ENCODE peak calls at places on chromosomes 2 and 18, in four cellular contexts. O is mammary epithelial cell, D is choroid plexus epithelial cell, E is bronchial epithelial cell. M is an unnamed sample.

GRCh38 chr18:79635127-79635726 is 44.4 kb upstream of the CTDP1 start:
- DNase-seq in O (no peak), D (no peak), E (no peak), M (no peak)

GRCh38 chr2:12694990-12695774 is 21.6 kb upstream of the TRIB2 start:
- DNase-seq in O (peak; percentile 44), D (peak; percentile 46), E (no peak), M (no peak)

GRCh38 chr2:96470636-96471035 is 34.5 kb downstream of the NEURL3 start:
- DNase-seq in O (no peak), D (peak; percentile 17), E (no peak), M (no peak)

GRCh38 chr2:73859721-73860586 is 31.2 kb downstream of the STAMBP start:
- DNase-seq in O (peak; percentile 87), D (peak; percentile 90), E (peak; percentile 87), M (peak; percentile 74)

GRCh38 chr2:74148457-74149248 is 941 bp upstream of the BOLA3 start:
- DNase-seq in O (no peak), D (no peak), E (no peak), M (no peak)

GRCh38 chr2:226791056-226791486 is 8.5 kb downstream of the IRS1 start:
- DNase-seq in O (peak; percentile 59), D (peak; percentile 88), E (no peak), M (no peak)

GRCh38 chr18:449374-449773 is 51.1 kb downstream of the COLEC12 start:
- DNase-seq in O (no peak), D (peak; percentile 55), E (no peak), M (no peak)

GRCh38 chr18:66013976-66014375 is 263.2 kb downstream of the CDH7 start:
- DNase-seq in O (peak; percentile 0), D (peak; percentile 37), E (peak; percentile 89), M (no peak)

GRCh38 chr2:221426929-221427328 is 145.2 kb downstream of the EPHA4 start:
- DNase-seq in O (no peak), D (no peak), E (no peak), M (no peak)

GRCh38 chr2:40004336-40004735 is 225.3 kb upstream of the THUMPD2 start:
- DNase-seq in O (no peak), D (peak; percentile 22), E (no peak), M (no peak)

GRCh38 chr18:21141678-21142422 is 30.2 kb upstream of the ROCK1 start:
- DNase-seq in O (no peak), D (peak; percentile 32), E (no peak), M (no peak)

GRCh38 chr18:59769105-59769865 is 72.1 kb upstream of the CCBE1 start:
- DNase-seq in O (peak; percentile 58), D (peak; percentile 72), E (no peak), M (no peak)

GRCh38 chr2:118224144-118224887 is 136.0 kb downstream of the INSIG2 start:
- DNase-seq in O (no peak), D (no peak), E (no peak), M (no peak)

GRCh38 chr2:172021074-172021931 is 21.6 kb downstream of the METAP1D start:
- DNase-seq in O (no peak), D (peak; percentile 9), E (no peak), M (no peak)

GRCh38 chr2:218285604-218286003 is 6.7 kb downstream of the TMBIM1 start:
- DNase-seq in O (peak; percentile 68), D (no peak), E (no peak), M (no peak)

GRCh38 chr2:225008935-225009334 is 33.3 kb downstream of the DOCK10 start:
- DNase-seq in O (no peak), D (peak; percentile 51), E (no peak), M (no peak)
- TF ChIP-seq CTCF in O (peak; percentile 43), D (peak; percentile 74), E (peak; percentile 36), M (peak; percentile 47)

GRCh38 chr2:134707330-134707676 is 11.5 kb downstream of the TMEM163 start:
- DNase-seq in O (no peak), D (no peak), E (no peak), M (no peak)

GRCh38 chr2:134700730-134701129 is 18.1 kb downstream of the TMEM163 start:
- DNase-seq in O (no peak), D (no peak), E (no peak), M (no peak)

GRCh38 chr2:134706587-134707329 is 12.0 kb downstream of the TMEM163 start:
- DNase-seq in O (peak; percentile 57), D (peak; percentile 2), E (no peak), M (no peak)

GRCh38 chr2:134704173-134704572 is 14.6 kb downstream of the TMEM163 start:
- DNase-seq in O (no peak), D (no peak), E (no peak), M (no peak)

DNA sequence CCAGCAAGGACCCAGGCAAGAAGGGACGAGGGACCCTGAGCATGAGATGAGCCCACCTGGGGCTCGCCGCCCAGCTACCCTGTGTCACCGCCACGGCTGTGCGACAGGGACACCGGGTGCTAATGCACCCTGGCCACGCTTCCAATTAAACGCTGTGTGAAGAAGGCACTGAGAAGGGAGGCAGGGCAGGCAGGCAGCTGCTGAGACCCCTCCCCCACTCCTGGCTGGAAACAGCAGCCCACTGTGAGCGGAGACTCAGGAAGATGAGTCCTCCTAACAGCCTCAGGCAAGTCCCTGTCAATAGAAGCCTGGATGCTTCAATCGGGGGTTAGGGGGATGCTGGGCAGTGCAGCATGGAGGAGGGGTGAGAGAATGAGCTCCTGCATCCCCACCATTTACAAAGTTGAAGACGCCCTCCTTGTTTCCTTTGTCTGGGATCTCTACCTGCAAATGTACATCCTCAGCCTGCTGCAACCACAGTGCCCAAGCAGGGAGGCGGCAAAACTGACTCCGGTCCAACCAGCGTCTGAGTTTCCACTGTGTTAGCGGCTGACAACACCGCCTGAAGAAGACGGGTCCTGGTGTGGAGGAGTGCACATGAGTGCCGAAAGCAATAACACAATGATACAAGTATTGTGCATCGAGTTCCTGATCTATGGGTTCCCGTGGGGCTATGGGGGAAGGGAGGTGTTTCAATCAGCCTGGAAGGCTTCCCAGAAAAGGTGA is 12.8 kb downstream of the TMEM163 start:
- DNase-seq in O (no peak), D (no peak), E (no peak), M (no peak)
- H3K4me3 ChIP-seq in O (no peak overlapping the region), D (no peak overlapping the region), E (no peak overlapping the region), M (no peak overlapping the region)

GRCh38 chr2:198717451-198717850 is 740.3 kb downstream of the SATB2 start:
- DNase-seq in O (no peak), D (no peak), E (no peak), M (no peak)
- TF ChIP-seq CTCF in O (no peak), D (no peak), E (no peak), M (no peak)

DNA sequence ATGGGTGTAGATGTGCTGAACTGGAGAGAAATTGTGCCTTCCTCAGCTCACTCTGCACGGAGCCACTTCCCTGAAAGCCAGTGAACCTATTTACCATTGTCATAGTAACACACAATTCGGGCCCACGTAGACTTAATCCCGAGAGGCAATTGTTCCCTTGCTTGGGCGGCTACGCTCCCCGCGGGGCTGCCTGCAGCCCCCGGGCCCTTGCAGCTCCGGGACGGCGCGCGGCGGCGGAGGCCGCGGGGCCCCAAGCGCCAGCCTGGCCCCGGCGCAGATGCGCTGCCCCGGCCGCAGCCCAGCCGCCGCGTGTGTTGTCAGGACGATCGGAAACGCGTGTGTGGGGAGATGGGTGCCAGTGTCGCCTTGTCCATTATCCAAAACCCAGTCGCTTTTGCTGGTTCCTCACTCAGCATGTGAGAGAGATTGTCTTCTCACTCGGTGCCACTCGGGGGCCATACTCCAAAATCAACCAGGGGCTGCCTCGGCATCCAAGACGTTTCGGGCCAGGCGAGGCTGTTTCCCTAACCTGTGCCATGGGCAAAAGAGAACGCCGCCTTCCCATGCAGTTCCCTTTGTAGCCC is 17.9 kb upstream of the LRRTM1 start:
- DNase-seq in O (no peak), D (no peak), E (no peak), M (no peak)
- H3K4me3 ChIP-seq in O (no peak overlapping the region), D (no peak overlapping the region), E (no peak overlapping the region), M (no peak overlapping the region)

DNA sequence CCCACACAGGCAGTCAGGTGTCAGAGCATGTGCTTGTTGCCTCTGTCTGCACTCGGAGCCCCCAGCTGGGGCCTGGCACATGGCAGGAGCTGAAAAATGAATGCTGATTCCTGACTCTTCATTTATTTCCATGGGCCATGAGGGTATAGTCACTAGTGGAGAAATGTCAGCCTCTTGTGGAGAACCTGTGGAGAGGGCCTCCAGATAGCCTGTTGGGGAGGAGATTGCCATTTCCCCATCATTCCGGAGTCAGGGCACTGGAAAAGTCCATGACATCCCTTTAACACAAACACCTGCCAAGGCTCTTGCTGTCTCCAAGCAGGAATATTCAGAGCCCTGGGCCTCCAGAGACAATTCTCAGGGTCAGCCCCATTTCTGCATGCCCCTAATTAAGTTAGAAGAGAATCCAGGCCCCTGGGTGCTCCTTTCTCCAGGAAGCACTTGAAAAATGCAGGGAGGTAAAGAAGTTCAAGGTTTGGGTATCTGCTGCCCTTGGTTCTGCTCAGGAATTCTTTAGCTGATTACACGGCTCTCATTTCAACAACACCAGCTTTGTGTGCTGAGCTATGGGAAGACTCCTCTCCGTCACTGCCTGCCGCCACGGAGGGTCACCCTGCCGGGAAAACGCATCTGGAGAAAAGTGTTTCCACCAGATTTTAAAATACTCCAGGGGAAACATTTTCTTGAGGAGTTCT is 311.3 kb downstream of the MYCN start:
- DNase-seq in O (no peak), D (no peak), E (no peak), M (no peak)
- TF ChIP-seq CTCF in O (no peak), D (no peak), E (no peak), M (no peak)

DNA sequence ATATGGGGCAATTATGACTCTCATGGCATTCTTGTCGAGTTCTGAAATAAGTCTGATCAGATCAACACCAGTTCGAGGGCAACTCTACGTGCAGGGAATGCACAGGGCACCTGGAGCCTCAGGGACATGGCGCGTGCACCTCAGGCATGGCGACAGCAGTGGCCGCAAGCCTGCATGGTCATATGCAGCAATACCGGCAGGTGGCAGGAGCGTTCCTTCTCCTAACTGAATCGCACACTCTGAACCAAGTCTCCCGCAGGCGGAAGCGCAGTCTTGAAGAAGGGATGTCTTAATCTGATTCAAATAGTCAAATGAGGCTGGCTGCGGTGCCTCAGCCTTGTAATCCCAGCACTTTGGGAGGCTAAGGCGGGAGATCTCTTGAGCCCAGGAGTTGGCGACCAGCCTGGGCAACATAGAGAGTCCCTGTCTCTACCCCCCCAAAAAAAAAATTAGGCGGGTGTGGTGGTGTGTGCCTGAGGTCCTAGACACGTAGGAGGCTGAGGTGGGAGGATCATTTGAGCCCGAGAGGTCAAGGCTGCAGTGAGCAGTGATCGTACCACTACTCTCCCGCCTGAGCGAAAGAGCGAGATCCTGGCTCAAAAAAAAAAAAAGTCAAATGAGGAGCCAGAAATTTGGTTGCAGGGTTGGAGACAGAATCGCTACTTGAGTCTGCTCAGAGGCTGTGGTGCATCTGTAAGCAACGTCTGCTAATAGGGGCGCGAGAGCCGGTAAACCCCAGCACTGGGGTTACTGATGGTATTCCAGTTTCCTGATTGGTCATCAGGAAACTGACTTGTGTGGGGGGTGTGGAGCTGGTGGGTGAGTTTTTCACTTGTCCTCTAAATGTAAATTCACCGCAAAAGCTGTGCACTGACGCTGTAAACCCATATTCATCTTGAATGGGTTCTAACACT is 28.8 kb downstream of the FHL2 start:
- DNase-seq in O (peak; percentile 71), D (peak; percentile 93), E (peak; percentile 79), M (peak; percentile 68)
- H3K4me3 ChIP-seq in O (no peak overlapping the region), D (no peak overlapping the region), E (no peak overlapping the region), M (no peak overlapping the region)

DNA sequence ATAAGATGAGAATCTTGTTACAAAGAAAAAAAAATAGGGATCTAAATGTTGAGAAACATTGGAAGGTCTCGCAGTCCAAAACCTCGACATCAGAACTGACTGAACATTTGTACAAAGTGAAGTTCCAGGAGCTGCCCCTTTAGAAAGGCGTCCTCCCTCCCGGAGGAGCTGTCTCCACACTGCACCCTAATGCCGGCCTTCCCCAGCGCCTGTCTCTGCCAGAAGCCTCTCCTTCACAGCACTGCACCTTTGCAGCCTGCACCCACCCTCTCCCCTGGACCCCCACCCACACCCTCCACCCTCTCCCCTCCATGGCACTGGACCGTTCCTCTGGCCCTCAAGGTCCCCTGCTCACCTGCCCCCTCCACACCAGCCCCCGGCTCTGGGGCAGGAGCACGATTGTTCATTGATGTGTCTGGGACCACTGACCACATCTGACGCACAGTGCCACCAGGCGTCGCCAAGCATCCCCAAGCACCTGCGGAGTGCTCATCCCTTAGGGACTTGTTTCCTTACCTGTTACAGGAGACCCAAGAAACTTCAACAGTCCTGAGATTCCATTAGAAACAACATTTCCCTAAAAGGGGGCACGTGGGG is 90.3 kb upstream of the SNTG2 start:
- DNase-seq in O (no peak), D (no peak), E (no peak), M (no peak)
- TF ChIP-seq CTCF in O (no peak), D (no peak), E (no peak), M (no peak)